ENCODE peak calls at places on chromosomes 3 and 15, in five cellular contexts. N, L, F, P and Z are unnamed samples.

GRCh38 chr15:100726070-100726420 is 123.7 kb downstream of the ASB7 start:
- DNase-seq in N (no peak), L (no peak), F (no peak), P (no peak), Z (peak; percentile 2)

GRCh38 chr3:194009892-194010533 is 125.9 kb upstream of the HES1 start:
- DNase-seq in N (no peak), L (no peak), F (no peak), P (peak; percentile 28), Z (no peak)

GRCh38 chr3:128170866-128171516 is 17.7 kb downstream of the EEFSEC start:
- DNase-seq in N (peak; percentile 78), L (no peak), F (peak; percentile 47), P (peak; percentile 64), Z (peak; percentile 63)

GRCh38 chr3:159796744-159797143 is 191.9 kb upstream of the IL12A start:
- DNase-seq in N (peak; percentile 53), L (no peak), F (no peak), P (no peak), Z (no peak)

GRCh38 chr15:42134617-42135243 is 21.7 kb downstream of the PLA2G4F start:
- DNase-seq in N (no peak), L (no peak), F (no peak), P (no peak), Z (no peak)

GRCh38 chr15:38010390-38010789 is 76.0 kb downstream of the TMCO5A start:
- DNase-seq in N (no peak), L (no peak), F (no peak), P (no peak), Z (no peak)

GRCh38 chr15:91555307-91555706 is 298.2 kb upstream of the SLCO3A1 start:
- DNase-seq in N (peak; percentile 23), L (no peak), F (no peak), P (no peak), Z (no peak)

GRCh38 chr15:25056484-25057429 is 102.0 kb downstream of the SNRPN start:
- DNase-seq in N (peak; percentile 10), L (peak; percentile 61), F (no peak), P (peak; percentile 49), Z (no peak)

GRCh38 chr15:80118956-80119355 is 33.8 kb upstream of the FAH start:
- DNase-seq in N (no peak), L (no peak), F (no peak), P (no peak), Z (no peak)

GRCh38 chr3:68088216-68088615 is 433.8 kb upstream of the SUCLG2 start:
- DNase-seq in N (no peak), L (no peak), F (no peak), P (no peak), Z (no peak)

GRCh38 chr3:65627102-65627501 is 411.6 kb downstream of the MAGI1 start:
- DNase-seq in N (no peak), L (no peak), F (no peak), P (no peak), Z (no peak)

GRCh38 chr15:69593981-69594966 is 141.7 kb downstream of the RPLP1 start:
- DNase-seq in N (peak; percentile 98), L (no peak), F (peak; percentile 90), P (no peak), Z (peak; percentile 47)

GRCh38 chr3:125594581-125595011 is 701 bp downstream of the OSBPL11 start:
- DNase-seq in N (peak; percentile 11), L (no peak), F (peak; percentile 38), P (no peak), Z (peak; percentile 21)

GRCh38 chr3:19946291-19946831 is 536 bp upstream of the RAB5A start:
- DNase-seq in N (no peak), L (no peak), F (no peak), P (no peak), Z (no peak)

GRCh38 chr3:194176274-194176991 is 40.5 kb downstream of the HES1 start:
- DNase-seq in N (no peak), L (no peak), F (no peak), P (no peak), Z (no peak)

GRCh38 chr3:64166584-64167155 is 58.6 kb downstream of the PRICKLE2 start:
- DNase-seq in N (peak; percentile 54), L (no peak), F (no peak), P (no peak), Z (no peak)

GRCh38 chr15:46848704-46849103 is 868.6 kb upstream of the SEMA6D start:
- DNase-seq in N (no peak), L (no peak), F (no peak), P (no peak), Z (no peak)

GRCh38 chr15:46854559-46854958 is 862.7 kb upstream of the SEMA6D start:
- DNase-seq in N (no peak), L (no peak), F (no peak), P (no peak), Z (no peak)

GRCh38 chr15:46857103-46857502 is 860.2 kb upstream of the SEMA6D start:
- DNase-seq in N (no peak), L (no peak), F (no peak), P (no peak), Z (no peak)

GRCh38 chr15:46855388-46855787 is 861.9 kb upstream of the SEMA6D start:
- DNase-seq in N (no peak), L (no peak), F (no peak), P (no peak), Z (no peak)

DNA sequence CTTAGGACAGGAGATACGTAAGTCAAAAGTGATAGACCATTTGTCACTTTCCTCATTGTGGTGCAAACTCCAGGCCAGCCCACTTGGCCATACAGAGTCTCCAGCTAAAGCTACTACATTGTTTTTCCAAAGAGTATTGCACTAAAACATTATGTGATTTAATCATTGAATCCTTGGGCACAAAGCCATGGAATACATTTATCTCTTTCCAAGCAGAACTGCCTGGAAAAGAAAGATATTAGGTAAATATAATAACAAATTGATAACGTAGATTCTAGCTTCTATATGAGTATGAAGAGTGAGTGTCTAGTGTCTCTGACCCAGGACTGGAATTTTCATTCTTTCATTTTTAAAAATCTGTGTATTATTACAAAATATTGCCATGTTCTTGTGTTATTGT is 863.7 kb upstream of the SEMA6D start:
- DNase-seq in N (no peak), L (no peak), F (no peak), P (no peak), Z (no peak)
- TF ChIP-seq EP300 in N (no peak), L (no peak), F (no peak), P (no peak), Z (no peak)

GRCh38 chr15:60563539-60564404 is 84.8 kb upstream of the ICE2 start:
- DNase-seq in N (no peak), L (no peak), F (no peak), P (no peak), Z (no peak)
- TF ChIP-seq EP300 in N (no peak), L (no peak), F (no peak), P (no peak), Z (no peak)

GRCh38 chr3:105222568-105223093 is 144.1 kb upstream of the ALCAM start:
- DNase-seq in N (no peak), L (no peak), F (no peak), P (no peak), Z (no peak)
- TF ChIP-seq EP300 in N (no peak), L (no peak), F (no peak), P (no peak), Z (no peak)

DNA sequence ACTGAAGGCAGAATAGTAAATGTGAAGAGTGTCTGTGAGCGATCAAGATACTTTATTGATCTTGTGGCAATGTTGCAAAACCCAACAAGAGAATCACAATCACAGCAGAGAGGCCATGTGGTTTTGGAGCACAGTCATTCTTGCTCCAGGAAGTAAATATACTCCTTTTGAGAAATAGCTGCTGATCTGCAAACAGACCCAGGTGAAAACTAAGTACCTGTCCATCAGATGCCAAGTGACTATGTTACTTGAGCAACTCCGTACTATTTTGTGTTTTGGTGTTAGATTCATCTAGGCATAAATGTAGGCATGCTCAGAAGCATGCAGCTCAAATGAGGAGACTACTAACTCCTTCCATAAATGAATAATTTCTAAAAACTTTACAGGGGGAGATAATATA is 627.9 kb downstream of the ZBBX start:
- DNase-seq in N (no peak), L (no peak), F (no peak), P (no peak), Z (no peak)
- TF ChIP-seq EP300 in N (no peak), L (no peak), F (no peak), P (no peak), Z (no peak)

DNA sequence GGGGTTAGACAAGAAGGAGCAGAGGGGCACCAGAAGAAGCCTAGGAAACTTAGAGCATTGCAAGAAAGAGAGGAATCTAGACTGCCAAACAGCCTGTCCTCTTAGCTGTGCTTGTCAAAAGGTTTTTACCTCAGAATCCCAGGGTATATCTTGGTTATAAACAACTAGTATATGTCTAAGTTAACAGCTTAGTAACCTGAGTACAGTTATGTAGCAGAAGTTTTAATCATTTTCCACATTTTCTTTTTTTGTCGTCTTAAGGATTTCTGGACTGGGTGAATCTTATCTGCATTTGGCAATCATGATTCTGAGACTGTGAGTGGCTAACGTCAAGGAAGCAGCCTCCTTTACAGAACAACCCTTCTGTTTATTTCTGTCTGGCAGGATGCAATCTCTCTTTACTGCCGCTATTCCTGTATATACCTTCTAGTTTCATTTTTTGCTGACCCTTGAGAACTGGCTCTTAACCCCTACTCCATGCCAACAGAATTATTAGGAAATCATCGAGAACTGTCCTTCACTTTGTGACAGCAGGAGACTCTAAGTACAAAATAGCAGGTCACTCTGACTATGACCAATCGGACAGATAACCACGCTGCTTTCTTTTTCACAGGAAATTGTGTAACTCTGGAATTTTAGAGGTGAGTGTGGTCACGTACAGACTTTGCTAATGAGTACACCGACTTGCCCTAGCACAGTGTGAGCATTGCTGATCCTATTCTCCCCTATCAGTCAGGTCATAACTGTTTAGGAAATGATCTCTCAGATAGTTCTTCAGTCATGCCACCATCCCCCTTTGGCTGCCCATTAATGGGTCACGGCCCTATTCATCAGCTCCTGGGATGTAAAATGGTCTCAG is 3.3 kb upstream of the CP start:
- DNase-seq in N (peak; percentile 86), L (no peak), F (no peak), P (no peak), Z (no peak)
- TF ChIP-seq EP300 in N (no peak), L (no peak), F (no peak), P (peak; percentile 18), Z (peak; percentile 79)

DNA sequence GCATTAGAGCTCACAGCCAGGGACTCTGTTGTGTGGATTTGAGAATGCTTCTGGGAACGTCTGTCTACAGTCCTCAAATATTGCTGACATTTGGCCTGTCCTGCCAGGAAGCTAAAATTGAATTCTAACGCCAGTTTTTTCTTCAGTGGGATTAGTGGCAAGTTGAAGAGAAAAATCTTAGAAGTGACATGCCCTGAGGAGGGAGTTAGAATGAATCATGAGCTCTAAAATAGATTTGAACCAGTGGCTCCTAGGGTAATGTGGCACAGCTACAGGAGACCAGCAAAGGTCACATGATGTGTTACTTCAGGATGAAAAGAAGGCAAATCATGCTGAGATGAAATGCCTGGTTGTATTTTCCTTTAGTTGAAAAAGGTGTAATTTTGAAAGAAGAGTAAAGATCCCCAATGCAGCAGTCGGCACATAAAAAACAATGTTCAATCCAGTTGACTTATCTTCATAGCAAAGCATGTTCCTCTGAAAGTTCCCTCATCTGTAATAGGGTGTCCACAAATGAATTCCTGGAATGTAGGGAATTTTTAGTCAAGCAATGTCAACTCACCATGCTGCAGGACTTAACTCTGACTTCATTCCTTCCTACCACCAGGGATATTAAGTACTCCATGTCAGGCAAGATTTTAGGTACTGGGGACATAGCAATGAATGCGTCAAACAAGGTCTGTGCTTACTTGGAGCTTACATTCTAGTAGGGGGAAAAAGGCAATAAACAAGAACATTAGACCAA is 171.6 kb downstream of the CADPS start:
- DNase-seq in N (no peak), L (no peak), F (no peak), P (no peak), Z (no peak)
- TF ChIP-seq EP300 in N (no peak), L (no peak), F (no peak), P (no peak), Z (no peak)

GRCh38 chr3:21938267-21938681 is 187.3 kb upstream of the ZNF385D start:
- DNase-seq in N (no peak), L (no peak), F (no peak), P (no peak), Z (no peak)

GRCh38 chr3:21942328-21942727 is 191.3 kb upstream of the ZNF385D start:
- DNase-seq in N (no peak), L (no peak), F (no peak), P (no peak), Z (no peak)

GRCh38 chr3:21944251-21944650 is 193.2 kb upstream of the ZNF385D start:
- DNase-seq in N (no peak), L (no peak), F (no peak), P (no peak), Z (no peak)
- TF ChIP-seq EP300 in N (no peak), L (no peak), F (no peak), P (no peak), Z (no peak)